ENCODE peak calls at places on chromosomes 13 and 19, in four cellular contexts. One of them, this sample, is unnamed.

GRCh38 chr19:1758959-1759903 is 5.9 kb downstream of the ONECUT3 start:
- DNase-seq in IMR-90: no peak
- DNase-seq in mesendoderm: no peak
- DNase-seq in H1: peak; percentile 47
- DNase-seq in this sample: no peak

GRCh38 chr13:101453784-101454201 is 1.3 kb downstream of the ITGBL1 start:
- DNase-seq in IMR-90: no peak
- DNase-seq in H1: no peak
- DNase-seq in mesendoderm: no peak
- DNase-seq in this sample: peak; percentile 55

GRCh38 chr13:112220925-112221324 is 154.0 kb downstream of the SOX1 start:
- DNase-seq in IMR-90: no peak
- DNase-seq in mesendoderm: no peak
- DNase-seq in H1: no peak
- DNase-seq in this sample: no peak

GRCh38 chr13:79360064-79360463 is 46.0 kb downstream of the RBM26 start:
- DNase-seq in IMR-90: no peak
- DNase-seq in H1: no peak
- DNase-seq in mesendoderm: no peak
- DNase-seq in this sample: no peak

GRCh38 chr13:43558942-43559341 is 227.8 kb downstream of the ENOX1 start:
- DNase-seq in IMR-90: no peak
- DNase-seq in mesendoderm: no peak
- DNase-seq in H1: no peak
- DNase-seq in this sample: no peak

GRCh38 chr13:75550159-75550567 is 572 bp downstream of the UCHL3 start:
- DNase-seq in H1: no peak
- DNase-seq in IMR-90: peak; percentile 87
- DNase-seq in mesendoderm: peak; percentile 40
- DNase-seq in this sample: no peak

GRCh38 chr19:50639121-50640112 is at the start of gene SYT3:
- DNase-seq in H1: peak; percentile 80
- DNase-seq in mesendoderm: peak; percentile 71
- DNase-seq in IMR-90: peak; percentile 27
- DNase-seq in this sample: peak; percentile 78

GRCh38 chr13:108733141-108733540 is 103.7 kb downstream of the MYO16 start:
- DNase-seq in H1: no peak
- DNase-seq in mesendoderm: no peak
- DNase-seq in IMR-90: no peak
- DNase-seq in this sample: no peak

GRCh38 chr13:100063333-100063732 is 25.6 kb upstream of the PCCA start:
- DNase-seq in IMR-90: peak; percentile 44
- DNase-seq in H1: no peak
- DNase-seq in mesendoderm: no peak
- DNase-seq in this sample: no peak

GRCh38 chr13:47017476-47017875 is 120.6 kb upstream of the HTR2A start:
- DNase-seq in IMR-90: peak; percentile 28
- DNase-seq in mesendoderm: no peak
- DNase-seq in H1: no peak
- DNase-seq in this sample: no peak

GRCh38 chr19:50379602-50380001 is 3.3 kb downstream of the NR1H2 start:
- DNase-seq in mesendoderm: no peak
- DNase-seq in H1: no peak
- DNase-seq in IMR-90: no peak
- DNase-seq in this sample: no peak

GRCh38 chr13:25447396-25447795 is 75.6 kb downstream of the ATP8A2 start:
- DNase-seq in mesendoderm: no peak
- DNase-seq in IMR-90: no peak
- DNase-seq in H1: no peak
- DNase-seq in this sample: no peak

GRCh38 chr13:34340534-34340933 is 522.6 kb downstream of the RFC3 start:
- DNase-seq in H1: no peak
- DNase-seq in IMR-90: no peak
- DNase-seq in mesendoderm: no peak
- DNase-seq in this sample: no peak

GRCh38 chr13:51324714-51325440 is 14.6 kb upstream of the SERPINE3 start:
- DNase-seq in IMR-90: no peak
- DNase-seq in mesendoderm: no peak
- DNase-seq in H1: no peak
- DNase-seq in this sample: peak; percentile 71

GRCh38 chr19:21158523-21159135 is 16.8 kb downstream of the ZNF431 start:
- DNase-seq in H1: no peak
- DNase-seq in IMR-90: peak; percentile 68
- DNase-seq in mesendoderm: no peak
- DNase-seq in this sample: no peak
- H3K56ac ChIP-seq in H1: no peak overlapping the region
- H3K56ac ChIP-seq in IMR-90: no peak overlapping the region
- H3K56ac ChIP-seq in mesendoderm: no peak overlapping the region
- H3K56ac ChIP-seq in this sample: no peak overlapping the region

GRCh38 chr13:29914591-29914990 is 64.2 kb upstream of the UBL3 start:
- DNase-seq in H1: no peak
- DNase-seq in IMR-90: no peak
- DNase-seq in mesendoderm: no peak
- DNase-seq in this sample: no peak
- H3K56ac ChIP-seq in H1: no peak overlapping the region
- H3K56ac ChIP-seq in IMR-90: no peak overlapping the region
- H3K56ac ChIP-seq in mesendoderm: no peak overlapping the region
- H3K56ac ChIP-seq in this sample: no peak overlapping the region

DNA sequence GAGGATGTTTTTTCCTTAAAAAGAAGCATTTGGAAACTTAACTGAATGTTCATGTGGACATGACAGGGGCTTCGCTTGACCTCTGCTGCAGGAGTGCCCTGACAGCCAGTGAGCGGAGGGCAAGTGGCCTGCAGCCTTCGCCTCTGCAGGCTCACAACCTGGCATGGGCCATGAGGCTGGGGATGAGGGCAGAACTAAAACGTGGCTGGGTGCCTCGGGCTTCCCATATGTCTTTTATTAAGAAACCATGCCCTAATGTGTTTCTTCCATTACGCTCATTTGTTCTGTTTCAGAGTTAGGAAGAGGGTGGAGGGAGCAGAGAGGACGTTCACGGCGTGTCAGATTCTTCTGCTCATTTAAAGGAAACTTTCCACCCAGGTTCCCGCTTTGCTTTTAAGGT is 2.9 kb downstream of the ARHGEF7 start:
- DNase-seq in IMR-90: no peak
- DNase-seq in mesendoderm: no peak
- DNase-seq in H1: no peak
- DNase-seq in this sample: no peak
- H3K56ac ChIP-seq in IMR-90: no peak overlapping the region
- H3K56ac ChIP-seq in mesendoderm: no peak overlapping the region
- H3K56ac ChIP-seq in H1: no peak overlapping the region
- H3K56ac ChIP-seq in this sample: no peak overlapping the region

GRCh38 chr19:31135841-31136240 is 213.4 kb downstream of the TSHZ3 start:
- DNase-seq in IMR-90: peak; percentile 56
- DNase-seq in H1: no peak
- DNase-seq in mesendoderm: no peak
- DNase-seq in this sample: no peak
- H3K56ac ChIP-seq in IMR-90: no peak overlapping the region
- H3K56ac ChIP-seq in H1: no peak overlapping the region
- H3K56ac ChIP-seq in mesendoderm: no peak overlapping the region
- H3K56ac ChIP-seq in this sample: no peak overlapping the region

GRCh38 chr13:95604534-95604915 is 40.0 kb downstream of the DZIP1 start:
- DNase-seq in IMR-90: peak; percentile 18
- DNase-seq in H1: no peak
- DNase-seq in mesendoderm: no peak
- DNase-seq in this sample: no peak

GRCh38 chr13:95608640-95609280 is 35.7 kb downstream of the DZIP1 start:
- DNase-seq in IMR-90: no peak
- DNase-seq in H1: no peak
- DNase-seq in mesendoderm: no peak
- DNase-seq in this sample: no peak

GRCh38 chr13:95603887-95604533 is 40.5 kb downstream of the DZIP1 start:
- DNase-seq in IMR-90: no peak
- DNase-seq in H1: no peak
- DNase-seq in mesendoderm: no peak
- DNase-seq in this sample: no peak

GRCh38 chr13:95607363-95607762 is 37.1 kb downstream of the DZIP1 start:
- DNase-seq in H1: no peak
- DNase-seq in IMR-90: peak; percentile 64
- DNase-seq in mesendoderm: no peak
- DNase-seq in this sample: no peak

GRCh38 chr13:95605426-95606125 is 38.9 kb downstream of the DZIP1 start:
- DNase-seq in H1: no peak
- DNase-seq in mesendoderm: no peak
- DNase-seq in IMR-90: no peak
- DNase-seq in this sample: no peak
- H3K56ac ChIP-seq in H1: no peak overlapping the region
- H3K56ac ChIP-seq in mesendoderm: no peak overlapping the region
- H3K56ac ChIP-seq in IMR-90: no peak overlapping the region
- H3K56ac ChIP-seq in this sample: no peak overlapping the region

GRCh38 chr19:30411714-30412113 is 39.5 kb downstream of the ZNF536 start:
- DNase-seq in mesendoderm: no peak
- DNase-seq in H1: no peak
- DNase-seq in IMR-90: no peak
- DNase-seq in this sample: no peak
- H3K56ac ChIP-seq in mesendoderm: no peak overlapping the region
- H3K56ac ChIP-seq in H1: no peak overlapping the region
- H3K56ac ChIP-seq in IMR-90: no peak overlapping the region
- H3K56ac ChIP-seq in this sample: no peak overlapping the region

GRCh38 chr19:41149831-41150230 is 35.6 kb downstream of the CYP2F1 start:
- DNase-seq in H1: no peak
- DNase-seq in IMR-90: no peak
- DNase-seq in mesendoderm: no peak
- DNase-seq in this sample: no peak

GRCh38 chr19:41144403-41144802 is 30.2 kb downstream of the CYP2F1 start:
- DNase-seq in mesendoderm: peak; percentile 89
- DNase-seq in H1: peak; percentile 92
- DNase-seq in IMR-90: peak; percentile 78
- DNase-seq in this sample: peak; percentile 89
- H3K56ac ChIP-seq in mesendoderm: no peak overlapping the region
- H3K56ac ChIP-seq in H1: no peak overlapping the region
- H3K56ac ChIP-seq in IMR-90: no peak overlapping the region
- H3K56ac ChIP-seq in this sample: no peak overlapping the region

DNA sequence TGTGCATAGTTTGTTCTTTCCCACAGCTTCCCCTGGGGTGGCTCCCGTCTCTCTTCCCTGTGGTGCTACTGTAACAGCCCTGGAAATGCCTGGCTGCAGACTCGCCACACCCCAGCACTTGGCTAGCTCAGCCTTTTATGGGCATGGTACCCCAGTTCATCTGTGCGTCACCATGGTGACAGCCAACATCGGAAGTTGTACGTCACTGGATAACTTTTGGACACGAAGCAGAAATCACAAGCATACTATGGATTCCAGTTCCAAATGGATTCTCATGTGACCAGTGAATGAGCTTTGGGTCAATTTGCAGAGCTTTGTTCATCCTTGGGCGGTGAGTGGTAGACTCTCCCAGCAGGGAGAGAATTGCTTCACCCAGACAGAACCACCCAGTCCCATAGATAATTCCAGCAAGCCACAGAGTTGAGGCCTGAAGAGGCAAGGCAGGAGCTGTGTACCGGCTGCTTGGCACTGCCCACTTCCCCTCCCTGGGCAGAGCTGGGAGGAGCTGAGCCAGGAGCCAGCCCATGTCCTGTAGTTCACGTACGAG is 54.4 kb downstream of the COL4A2 start:
- DNase-seq in H1: no peak
- DNase-seq in IMR-90: peak; percentile 88
- DNase-seq in mesendoderm: no peak
- DNase-seq in this sample: no peak
- H3K56ac ChIP-seq in H1: no peak overlapping the region
- H3K56ac ChIP-seq in IMR-90: peak overlapping the region; percentile 4
- H3K56ac ChIP-seq in mesendoderm: no peak overlapping the region
- H3K56ac ChIP-seq in this sample: no peak overlapping the region

GRCh38 chr13:63840551-63841421 is 2425.1 kb upstream of the PCDH20 start:
- DNase-seq in IMR-90: no peak
- DNase-seq in mesendoderm: no peak
- DNase-seq in H1: no peak
- DNase-seq in this sample: no peak
- H3K56ac ChIP-seq in IMR-90: no peak overlapping the region
- H3K56ac ChIP-seq in mesendoderm: no peak overlapping the region
- H3K56ac ChIP-seq in H1: no peak overlapping the region
- H3K56ac ChIP-seq in this sample: no peak overlapping the region

This sample was measured in H9.